ENCODE peak calls at places on chromosomes 4 and X, in five cellular contexts. V, H, A, C and R are unnamed samples.

GRCh38 chr4:11632015-11632414 is 203.3 kb upstream of the HS3ST1 start:
- DNase-seq in V (no peak), H (no peak), A (no peak), C (no peak), R (no peak)

GRCh38 chr4:138831943-138832342 is 183.6 kb upstream of the NOCT start:
- DNase-seq in V (no peak), H (no peak), A (peak; percentile 20), C (no peak), R (no peak)

GRCh38 chr4:158169931-158170690 is 2.7 kb downstream of the GASK1B start:
- DNase-seq in V (no peak), H (no peak), A (no peak), C (peak; percentile 69), R (peak; percentile 21)

GRCh38 chrX:54492340-54492739 is 3.7 kb downstream of the FGD1 start:
- DNase-seq in V (no peak), H (no peak), A (no peak), C (no peak), R (no peak)

GRCh38 chr4:147355849-147356248 is 125.0 kb upstream of the EDNRA start:
- DNase-seq in V (no peak), H (no peak), A (no peak), C (peak; percentile 76), R (no peak)

GRCh38 chr4:124710911-124711310 is 1.6 kb downstream of the ANKRD50 start:
- DNase-seq in V (no peak), H (peak; percentile 11), A (no peak), C (no peak), R (no peak)

GRCh38 chr4:26451597-26451996 is 38.7 kb downstream of the CCKAR start:
- DNase-seq in V (no peak), H (no peak), A (no peak), C (no peak), R (no peak)

GRCh38 chr4:115370490-115370889 is 257.1 kb upstream of the NDST4 start:
- DNase-seq in V (no peak), H (no peak), A (no peak), C (no peak), R (no peak)

GRCh38 chrX:40784516-40785151 is 49.3 kb upstream of the MED14 start:
- DNase-seq in V (no peak), H (peak; percentile 8), A (no peak), C (no peak), R (no peak)

GRCh38 chr4:151218343-151218742 is 58.6 kb upstream of the PRSS48 start:
- DNase-seq in V (no peak), H (no peak), A (peak; percentile 21), C (no peak), R (no peak)

GRCh38 chr4:40887690-40888089 is 137.9 kb downstream of the NSUN7 start:
- DNase-seq in V (no peak), H (no peak), A (no peak), C (no peak), R (no peak)

GRCh38 chr4:37890501-37891220 is at the start of gene TBC1D1:
- DNase-seq in V (peak; percentile 74), H (peak; percentile 30), A (peak; percentile 10), C (peak; percentile 16), R (peak; percentile 55)

GRCh38 chr4:124804041-124804440 is 91.5 kb upstream of the ANKRD50 start:
- DNase-seq in V (no peak), H (no peak), A (no peak), C (no peak), R (no peak)

GRCh38 chrX:97685753-97686152 is 802.0 kb downstream of the RPA4 start:
- DNase-seq in V (no peak), H (peak; percentile 57), A (peak; percentile 14), C (peak; percentile 56), R (no peak)

GRCh38 chr4:8045909-8046308 is 106.2 kb upstream of the AFAP1 start:
- DNase-seq in V (no peak), H (no peak), A (no peak), C (no peak), R (no peak)

GRCh38 chr4:138223191-138223910 is 18.8 kb downstream of the SLC7A11 start:
- DNase-seq in V (no peak), H (no peak), A (peak; percentile 66), C (no peak), R (no peak)

GRCh38 chrX:53795583-53795982 is 109.1 kb upstream of the HUWE1 start:
- DNase-seq in V (peak; percentile 45), H (no peak), A (peak; percentile 74), C (no peak), R (no peak)

GRCh38 chrX:8647176-8647575 is 84.8 kb downstream of the ANOS1 start:
- DNase-seq in V (no peak), H (no peak), A (no peak), C (no peak), R (no peak)

GRCh38 chrX:63652086-63652775 is 132.8 kb downstream of the ARHGEF9 start:
- DNase-seq in V (no peak), H (no peak), A (no peak), C (no peak), R (no peak)

GRCh38 chr4:112852586-112852985 is 196.9 kb upstream of the ANK2 start:
- DNase-seq in V (no peak), H (no peak), A (no peak), C (no peak), R (no peak)

GRCh38 chr4:115580901-115581300 is 467.5 kb upstream of the NDST4 start:
- DNase-seq in V (no peak), H (no peak), A (no peak), C (no peak), R (no peak)

GRCh38 chr4:106369456-106370060 is 980 bp upstream of the GIMD1 start:
- DNase-seq in V (peak; percentile 72), H (peak; percentile 83), A (peak; percentile 86), C (peak; percentile 86), R (peak; percentile 33)

GRCh38 chrX:104564921-104565703 is 887 bp upstream of the IL1RAPL2 start:
- DNase-seq in V (no peak), H (no peak), A (no peak), C (no peak), R (no peak)

GRCh38 chr4:73682508-73682907 is 57.9 kb upstream of the CXCL8 start:
- DNase-seq in V (no peak), H (no peak), A (no peak), C (no peak), R (no peak)

GRCh38 chr4:86054676-86055075 is 305.2 kb downstream of the MAPK10 start:
- DNase-seq in V (no peak), H (no peak), A (no peak), C (no peak), R (peak; percentile 39)

GRCh38 chr4:176539785-176540175 is 220.0 kb downstream of the SPCS3 start:
- DNase-seq in V (no peak), H (no peak), A (no peak), C (no peak), R (no peak)

GRCh38 chrX:45077748-45078424 is 122.8 kb downstream of the DIPK2B start:
- DNase-seq in V (no peak), H (no peak), A (no peak), C (no peak), R (no peak)

GRCh38 chr4:24237709-24238108 is 346.6 kb downstream of the DHX15 start:
- DNase-seq in V (no peak), H (no peak), A (no peak), C (no peak), R (no peak)

GRCh38 chr4:40584517-40585141 is 45.0 kb downstream of the RBM47 start:
- DNase-seq in V (no peak), H (no peak), A (no peak), C (no peak), R (no peak)

GRCh38 chr4:92305148-92305877 is 1.5 kb downstream of the GRID2 start:
- DNase-seq in V (peak; percentile 98), H (peak; percentile 63), A (peak; percentile 97), C (peak; percentile 60), R (peak; percentile 61)

GRCh38 chr4:189021831-189022230 is 882.6 kb downstream of the TRIML1 start:
- DNase-seq in V (peak; percentile 59), H (peak; percentile 12), A (peak; percentile 81), C (peak; percentile 6), R (no peak)

GRCh38 chr4:86686741-86687140 is 92.6 kb downstream of the PTPN13 start:
- DNase-seq in V (no peak), H (no peak), A (no peak), C (no peak), R (no peak)

GRCh38 chr4:95908806-95909205 is 68.9 kb downstream of the PDHA2 start:
- DNase-seq in V (no peak), H (no peak), A (no peak), C (no peak), R (no peak)

GRCh38 chr4:165207016-165207430 is 338 bp upstream of the KLHL2 start:
- DNase-seq in V (no peak), H (peak; percentile 38), A (peak; percentile 46), C (no peak), R (peak; percentile 30)

GRCh38 chr4:128461300-128462103 is 173.9 kb upstream of the PGRMC2 start:
- DNase-seq in V (peak; percentile 53), H (peak; percentile 65), A (peak; percentile 43), C (no peak), R (peak; percentile 29)

DNA sequence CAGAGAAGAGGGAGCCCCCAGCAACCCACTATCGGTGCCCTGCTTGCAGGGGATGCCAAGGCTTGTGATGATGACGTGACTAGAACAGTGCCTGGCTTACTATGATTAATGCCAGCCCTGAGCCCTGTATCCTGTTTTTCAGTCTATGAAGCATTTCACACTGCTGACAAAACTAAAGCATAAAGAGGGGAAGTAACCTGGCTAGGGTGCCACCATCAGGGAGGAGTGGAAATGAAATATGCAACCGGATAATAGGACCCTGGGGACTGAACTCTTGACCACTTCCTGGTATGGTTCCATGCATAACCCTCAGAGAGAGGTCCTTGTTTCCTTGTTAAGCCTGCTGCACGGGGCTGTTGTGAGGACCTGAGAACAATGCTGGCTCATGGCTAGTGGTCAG is 50.3 kb downstream of the MED28 start:
- DNase-seq in V (no peak), H (no peak), A (no peak), C (no peak), R (peak; percentile 29)
- H3K4me1 ChIP-seq in V (no peaks in the 10 kb centered on the region), H (no peaks in the 10 kb centered on the region), A (no peaks in the 10 kb centered on the region), C (no peaks in the 10 kb centered on the region), R (no peaks in the 10 kb centered on the region)

GRCh38 chrX:1727531-1728027 is 112.7 kb downstream of the ASMT start:
- DNase-seq in V (peak; percentile 82), H (peak; percentile 43), A (peak; percentile 96), C (no peak), R (peak; percentile 52)
- H3K27ac ChIP-seq in V (no peak overlapping the region), H (no peak overlapping the region), A (no peak overlapping the region), C (no peak overlapping the region), R (no peak overlapping the region)

GRCh38 chrX:140090800-140091275 is 125.5 kb upstream of the CXorf66 start:
- DNase-seq in V (peak; percentile 57), H (no peak), A (peak; percentile 21), C (peak; percentile 20), R (no peak)

GRCh38 chrX:140087865-140088264 is 122.5 kb upstream of the CXorf66 start:
- DNase-seq in V (peak; percentile 45), H (no peak), A (no peak), C (no peak), R (no peak)

GRCh38 chrX:140088438-140088837 is 123.1 kb upstream of the CXorf66 start:
- DNase-seq in V (no peak), H (no peak), A (no peak), C (no peak), R (no peak)

GRCh38 chrX:140092121-140092520 is 126.8 kb upstream of the CXorf66 start:
- DNase-seq in V (peak; percentile 52), H (no peak), A (no peak), C (no peak), R (no peak)

GRCh38 chrX:140091276-140091886 is 126.1 kb upstream of the CXorf66 start:
- DNase-seq in V (peak; percentile 81), H (peak; percentile 37), A (peak; percentile 43), C (peak; percentile 23), R (no peak)
- H3K4me3 ChIP-seq in V (peak overlapping the region; percentile 56), H (no peak overlapping the region), A (no peak overlapping the region), C (peak overlapping the region; percentile 40), R (no peak overlapping the region)

GRCh38 chr4:6724461-6725111 is 8.6 kb downstream of the BLOC1S4 start:
- DNase-seq in V (no peak), H (no peak), A (no peak), C (no peak), R (no peak)
- H3K4me1 ChIP-seq in V (no peaks in the 10 kb centered on the region), H (no peaks in the 10 kb centered on the region), A (no peaks in the 10 kb centered on the region), C (peaks cover 12% of the 10 kb centered on the region), R (peaks cover 12% of the 10 kb centered on the region)